ENCODE peak calls at places on chromosomes 13 and 19, in ten cellular contexts. I is colonic mucosa, N is AG10803, S is body of pancreas, R is brain microvascular endothelial cell, Y is HFFc6, D is IMR-90, Z is AG04450, K is endodermal cell, P is H9. W is an unnamed sample.

GRCh38 chr19:42277821-42278809 is 9.1 kb downstream of the CIC start:
- DNase-seq in N (peak), R (no peak), S (no peak), D (no peak), K (peak), P (peak), Z (no peak), Y (peak), I (peak), W (no peak)

GRCh38 chr19:4640247-4641000 is 1.1 kb downstream of the TNFAIP8L1 start:
- DNase-seq in D (no peak), P (no peak), I (peak), N (no peak), K (peak), S (no peak), R (no peak), Z (no peak), Y (no peak), W (no peak)

GRCh38 chr19:33467851-33468250 is 53.7 kb downstream of the PEPD start:
- DNase-seq in R (no peak), I (no peak), Z (no peak), P (peak), Y (no peak), K (peak), D (no peak), N (no peak), S (no peak), W (no peak)

GRCh38 chr13:66657165-66657895 is 572.8 kb downstream of the PCDH9 start:
- DNase-seq in K (no peak), P (no peak), D (peak), Z (peak), R (peak), I (no peak), Y (peak), N (peak), S (peak), W (no peak)

GRCh38 chr13:100673376-100673830 is 1.2 kb downstream of the TMTC4 start:
- DNase-seq in P (peak), Y (no peak), R (no peak), I (peak), S (no peak), K (peak), N (no peak), D (no peak), Z (no peak), W (no peak)

GRCh38 chr13:79776538-79776937 is 295.6 kb downstream of the NDFIP2 start:
- DNase-seq in I (no peak), R (no peak), N (peak), Z (no peak), K (no peak), Y (peak), P (no peak), D (peak), S (no peak), W (no peak)

GRCh38 chr13:28406728-28407266 is 88.1 kb downstream of the FLT1 start:
- DNase-seq in Y (no peak), S (no peak), D (no peak), R (no peak), Z (no peak), N (no peak), K (peak), P (peak), I (no peak), W (no peak)

GRCh38 chr13:46374710-46375109 is 12.3 kb downstream of the RUBCNL start:
- DNase-seq in I (no peak), N (no peak), S (no peak), Y (no peak), P (no peak), Z (no peak), D (no peak), K (no peak), R (no peak), W (peak)

GRCh38 chr13:89554801-89555200 is 1792.7 kb upstream of the MIR17HG start:
- DNase-seq in P (no peak), S (no peak), R (no peak), Y (no peak), I (no peak), K (no peak), D (no peak), Z (no peak), N (no peak), W (no peak)

GRCh38 chr13:104683789-104684188 is 1617.6 kb upstream of the SLC10A2 start:
- DNase-seq in R (no peak), Y (no peak), D (no peak), K (no peak), S (no peak), P (no peak), Z (no peak), I (no peak), N (no peak), W (no peak)

GRCh38 chr13:68254151-68254550 is 1024.0 kb upstream of the PCDH9 start:
- DNase-seq in Z (no peak), N (no peak), P (no peak), I (no peak), K (no peak), R (no peak), D (no peak), S (no peak), Y (no peak), W (no peak)

GRCh38 chr19:1668339-1669123 is 16.1 kb upstream of the TCF3 start:
- DNase-seq in S (no peak), N (no peak), I (no peak), P (no peak), D (no peak), K (peak), Z (no peak), Y (no peak), R (no peak), W (no peak)

GRCh38 chr13:106373304-106373988 is 162.0 kb downstream of the EFNB2 start:
- DNase-seq in R (no peak), P (no peak), Z (no peak), S (no peak), D (no peak), Y (no peak), K (no peak), N (no peak), I (no peak), W (no peak)

GRCh38 chr19:45149129-45149528 is 11.7 kb downstream of the NKPD1 start:
- DNase-seq in Z (no peak), R (no peak), S (no peak), Y (no peak), N (no peak), P (no peak), D (no peak), K (no peak), I (no peak), W (no peak)

GRCh38 chr13:110397445-110397844 is 90.4 kb downstream of the COL4A2 start:
- DNase-seq in K (no peak), R (no peak), D (peak), P (no peak), Z (no peak), S (no peak), N (peak), Y (no peak), I (no peak), W (no peak)

GRCh38 chr13:60583911-60584753 is 187.1 kb downstream of the TDRD3 start:
- DNase-seq in Y (peak), K (peak), S (peak), D (peak), Z (peak), I (no peak), P (peak), N (peak), R (peak), W (no peak)

GRCh38 chr13:91381371-91381770 is 17.1 kb upstream of the GPC5 start:
- DNase-seq in R (peak), Z (no peak), I (no peak), S (no peak), N (peak), K (no peak), Y (no peak), P (no peak), D (peak), W (no peak)
- TF ChIP-seq CTCF in R (peak), Z (peak), I (no peak), S (peak), N (peak), K (peak), Y (peak), P (peak), D (peak), W (no peak)

DNA sequence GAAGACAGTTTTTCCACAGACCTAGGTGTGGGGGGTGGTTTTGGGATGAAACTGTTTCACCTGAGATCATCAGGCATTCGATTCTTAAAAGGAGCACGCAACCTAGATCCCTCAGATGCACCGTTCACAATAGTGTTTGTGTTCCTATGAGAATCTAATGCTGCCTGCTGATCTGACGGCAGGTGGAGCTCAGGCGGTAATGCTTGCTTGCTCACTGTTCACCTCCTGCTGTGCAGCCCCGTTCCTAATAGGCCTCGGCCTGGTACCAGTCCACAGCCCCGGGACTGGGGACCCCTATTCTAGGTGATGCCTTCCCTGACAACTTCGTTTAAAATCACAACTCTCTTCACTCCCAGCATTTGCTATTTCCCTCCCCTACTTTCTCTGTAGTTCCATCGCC is 149.6 kb downstream of the IER2 start:
- DNase-seq in Y (no peak), P (no peak), I (no peak), S (no peak), D (no peak), R (no peak), Z (no peak), K (no peak), N (no peak), W (no peak)
- TF ChIP-seq CTCF in Y (no peak), P (no peak), I (no peak), S (no peak), D (no peak), R (no peak), Z (no peak), K (peak), N (no peak), W (no peak)

DNA sequence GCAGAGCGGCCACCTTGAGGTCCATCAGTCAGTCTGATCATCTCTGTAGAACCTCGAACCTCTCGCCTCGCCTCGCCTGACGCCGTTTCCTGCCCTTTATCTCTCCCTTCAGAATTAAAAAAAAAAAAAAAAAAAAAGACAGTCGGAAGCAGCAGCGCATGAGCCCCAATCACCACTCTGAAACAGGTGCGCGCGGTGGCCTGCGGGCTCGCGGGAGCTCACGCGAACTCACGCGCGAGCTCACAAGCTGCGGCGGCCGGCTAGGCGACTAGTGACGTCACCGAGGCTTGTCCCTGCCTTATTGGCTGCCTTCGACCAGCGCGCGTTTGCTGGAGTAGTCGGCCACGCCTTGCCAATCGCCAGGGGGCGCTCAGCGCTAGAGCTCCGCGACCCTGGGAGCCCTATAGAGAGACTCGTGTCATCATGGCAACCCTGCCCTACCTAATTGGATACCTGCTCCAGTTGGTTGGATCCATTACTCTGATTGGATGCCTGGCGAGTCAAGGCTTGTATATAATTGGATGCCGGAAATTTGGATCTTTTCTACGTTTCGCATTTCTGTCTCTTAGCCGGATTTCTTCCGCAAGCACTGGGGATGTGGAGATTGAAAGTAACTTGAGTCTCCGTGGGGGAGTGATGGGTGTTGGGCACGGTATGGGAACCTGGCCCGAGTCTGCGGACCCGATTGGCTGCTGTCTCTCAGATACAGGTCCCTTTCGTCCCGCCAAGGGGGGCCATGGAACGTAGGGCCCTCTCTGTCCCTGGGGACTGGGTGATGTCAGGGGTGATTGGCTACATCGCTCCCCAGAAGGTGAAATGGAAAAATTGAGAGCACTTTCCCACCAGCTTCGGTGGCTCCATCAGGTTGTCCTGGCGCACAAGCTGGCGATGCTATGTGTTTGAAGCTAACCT is 31.6 kb downstream of the SYT3 start:
- DNase-seq in R (peak), Z (peak), Y (peak), I (peak), D (peak), P (peak), K (peak), S (peak), N (peak), W (peak)
- TF ChIP-seq CTCF in R (peak), Z (peak), Y (peak), I (no peak), D (peak), P (peak), K (peak), S (peak), N (peak), W (peak)

GRCh38 chr13:41650706-41651105 is 193.4 kb downstream of the RGCC start:
- DNase-seq in N (no peak), Z (no peak), I (no peak), Y (no peak), R (no peak), P (no peak), K (no peak), S (no peak), D (no peak), W (no peak)

GRCh38 chr13:41648314-41648935 is 191.1 kb downstream of the RGCC start:
- DNase-seq in Z (peak), R (no peak), I (no peak), K (no peak), P (no peak), D (peak), N (peak), Y (no peak), S (no peak), W (no peak)

GRCh38 chr13:41651413-41652068 is 194.2 kb downstream of the RGCC start:
- DNase-seq in D (no peak), R (no peak), K (no peak), Z (no peak), S (no peak), N (peak), Y (no peak), P (no peak), I (no peak), W (no peak)

GRCh38 chr13:41652735-41653361 is 195.5 kb downstream of the RGCC start:
- DNase-seq in D (peak), I (no peak), R (no peak), S (peak), Y (peak), Z (peak), P (no peak), N (peak), K (no peak), W (no peak)

GRCh38 chr13:41649659-41650058 is 192.3 kb downstream of the RGCC start:
- DNase-seq in S (no peak), N (peak), I (no peak), Z (no peak), D (peak), R (peak), P (no peak), Y (no peak), K (peak), W (no peak)
- TF ChIP-seq CTCF in S (no peak), N (peak), I (no peak), Z (peak), D (peak), R (peak), P (peak), Y (peak), K (peak), W (peak)

GRCh38 chr13:113036401-113036800 is 67.4 kb downstream of the MCF2L start:
- DNase-seq in N (no peak), I (no peak), P (no peak), S (no peak), R (no peak), Y (no peak), K (no peak), Z (no peak), D (no peak), W (no peak)

GRCh38 chr13:113033498-113033897 is 64.5 kb downstream of the MCF2L start:
- DNase-seq in S (no peak), D (no peak), N (no peak), P (no peak), R (no peak), K (no peak), Z (no peak), I (no peak), Y (no peak), W (no peak)

GRCh38 chr13:113034451-113035208 is 65.6 kb downstream of the MCF2L start:
- DNase-seq in P (peak), R (peak), D (peak), N (peak), Z (peak), K (peak), Y (peak), I (peak), S (peak), W (no peak)

GRCh38 chr13:113033054-113033453 is 64.0 kb downstream of the MCF2L start:
- DNase-seq in K (no peak), R (no peak), I (no peak), S (no peak), D (no peak), N (no peak), Y (no peak), P (no peak), Z (no peak), W (no peak)

GRCh38 chr13:113035209-113035800 is 66.3 kb downstream of the MCF2L start:
- DNase-seq in N (no peak), D (no peak), R (no peak), P (no peak), S (no peak), Z (no peak), Y (no peak), I (no peak), K (no peak), W (no peak)
- TF ChIP-seq CTCF in N (no peak), D (no peak), R (no peak), P (peak), S (no peak), Z (no peak), Y (peak), I (no peak), K (no peak), W (no peak)

GRCh38 chr13:49214917-49215376 is 5.2 kb upstream of the MLNR start:
- DNase-seq in K (peak), D (peak), S (peak), Z (no peak), P (peak), Y (no peak), I (peak), N (no peak), R (no peak), W (peak)
- TF ChIP-seq CTCF in K (peak), D (no peak), S (peak), Z (no peak), P (peak), Y (no peak), I (no peak), N (no peak), R (peak), W (peak)

W was measured in CD14-positive monocyte.